ENCODE peak calls at places on chromosome X, in ten cellular contexts. T, M, S, O, P, G, R, Z, X and F are unnamed samples.

GRCh38 chrX:40132751-40133150 is 35.0 kb upstream of the BCOR start:
- DNase-seq in T (peak; percentile 75), M (no peak), S (no peak), O (peak; percentile 48), P (no peak), G (peak; percentile 75), R (no peak), Z (peak; percentile 35), X (peak; percentile 60), F (no peak)

GRCh38 chrX:139691843-139692505 is 16.0 kb downstream of the MCF2 start:
- DNase-seq in T (no peak), M (peak; percentile 9), S (peak; percentile 13), O (no peak), P (peak; percentile 2), G (no peak), R (peak; percentile 17), Z (no peak), X (no peak), F (no peak)

GRCh38 chrX:65017464-65017863 is 41.2 kb upstream of the ZC4H2 start:
- DNase-seq in T (no peak), M (no peak), S (no peak), O (no peak), P (no peak), G (no peak), R (no peak), Z (no peak), X (no peak), F (no peak)

GRCh38 chrX:68396953-68397352 is 36.3 kb downstream of the OPHN1 start:
- DNase-seq in T (peak; percentile 48), M (no peak), S (no peak), O (no peak), P (no peak), G (no peak), R (no peak), Z (no peak), X (no peak), F (no peak)

GRCh38 chrX:129721870-129722269 is 16.9 kb upstream of the XPNPEP2 start:
- DNase-seq in T (no peak), M (no peak), S (no peak), O (no peak), P (no peak), G (no peak), R (no peak), Z (no peak), X (no peak), F (no peak)

GRCh38 chrX:133415276-133416105 is at the start of gene GPC4:
- DNase-seq in T (peak; percentile 63), M (peak; percentile 51), S (peak; percentile 59), O (peak; percentile 17), P (no peak), G (peak; percentile 59), R (peak; percentile 69), Z (peak; percentile 38), X (peak; percentile 7), F (no peak)

GRCh38 chrX:40116925-40117324 is 19.2 kb upstream of the BCOR start:
- DNase-seq in T (no peak), M (no peak), S (no peak), O (no peak), P (no peak), G (no peak), R (no peak), Z (no peak), X (no peak), F (no peak)

GRCh38 chrX:122363112-122363511 is 821.0 kb upstream of the GRIA3 start:
- DNase-seq in T (no peak), M (no peak), S (no peak), O (no peak), P (no peak), G (no peak), R (no peak), Z (peak; percentile 2), X (no peak), F (no peak)

GRCh38 chrX:150360331-150360730 is 2.8 kb upstream of the MAMLD1 start:
- DNase-seq in T (no peak), M (no peak), S (no peak), O (no peak), P (no peak), G (no peak), R (no peak), Z (no peak), X (no peak), F (no peak)

GRCh38 chrX:48513670-48514069 is 4.9 kb downstream of the PORCN start:
- DNase-seq in T (no peak), M (no peak), S (no peak), O (no peak), P (no peak), G (no peak), R (no peak), Z (no peak), X (no peak), F (no peak)

GRCh38 chrX:38006778-38007177 is 425 bp downstream of the SYTL5 start:
- DNase-seq in T (no peak), M (no peak), S (no peak), O (no peak), P (no peak), G (no peak), R (no peak), Z (no peak), X (no peak), F (no peak)

GRCh38 chrX:71958281-71958675 is 47.6 kb downstream of the NHSL2 start:
- DNase-seq in T (no peak), M (peak; percentile 38), S (no peak), O (no peak), P (no peak), G (no peak), R (no peak), Z (no peak), X (no peak), F (no peak)

GRCh38 chrX:68840256-68840655 is 11.4 kb downstream of the EFNB1 start:
- DNase-seq in T (no peak), M (no peak), S (no peak), O (no peak), P (no peak), G (no peak), R (no peak), Z (no peak), X (no peak), F (no peak)

GRCh38 chrX:70292788-70293187 is 2.9 kb downstream of the KIF4A start:
- DNase-seq in T (peak; percentile 29), M (no peak), S (no peak), O (no peak), P (no peak), G (no peak), R (no peak), Z (no peak), X (no peak), F (no peak)

GRCh38 chrX:132491191-132491590 is 2.4 kb upstream of the MBNL3 start:
- DNase-seq in T (no peak), M (no peak), S (no peak), O (no peak), P (peak; percentile 68), G (no peak), R (no peak), Z (peak; percentile 88), X (no peak), F (peak; percentile 2)

GRCh38 chrX:123878177-123878576 is 18.3 kb downstream of the XIAP start:
- DNase-seq in T (peak; percentile 23), M (no peak), S (no peak), O (no peak), P (peak; percentile 61), G (no peak), R (no peak), Z (peak; percentile 62), X (no peak), F (no peak)